ENCODE peak calls at places on chromosomes 12 and 14, in four cellular contexts. Y, V, G and J are unnamed samples.

GRCh38 chr14:81147140-81147897 is 73.4 kb downstream of the GTF2A1 start:
- DNase-seq in Y (no peak), G (no peak), V (no peak), J (no peak)

GRCh38 chr14:22515961-22516360 is 73.1 kb downstream of the DAD1 start:
- DNase-seq in G (no peak), V (no peak), Y (no peak), J (no peak)

GRCh38 chr12:9118161-9118560 is 2.4 kb upstream of the A2M start:
- DNase-seq in G (no peak), Y (no peak), V (peak; percentile 48), J (no peak)

GRCh38 chr12:12538535-12538934 is 24.1 kb downstream of the DUSP16 start:
- DNase-seq in G (no peak), Y (no peak), V (no peak), J (no peak)

GRCh38 chr12:48296586-48297396 is 53.9 kb downstream of the ZNF641 start:
- DNase-seq in G (peak; percentile 76), V (peak; percentile 81), Y (peak; percentile 80), J (peak; percentile 88)

GRCh38 chr12:116123511-116124258 is 153.8 kb downstream of the MED13L start:
- DNase-seq in Y (no peak), V (peak; percentile 49), G (no peak), J (peak; percentile 80)

GRCh38 chr14:104688755-104689619 is at the start of gene INF2:
- DNase-seq in V (peak; percentile 84), G (peak; percentile 50), Y (peak; percentile 72), J (peak; percentile 65)

GRCh38 chr12:43277630-43278267 is 274.3 kb downstream of the ADAMTS20 start:
- DNase-seq in V (no peak), Y (no peak), G (no peak), J (no peak)

GRCh38 chr14:66070542-66071319 is 415.4 kb upstream of the CCDC196 start:
- DNase-seq in V (peak; percentile 75), Y (peak; percentile 62), G (no peak), J (peak; percentile 45)

GRCh38 chr14:37202812-37203211 is 5.1 kb downstream of the MIPOL1 start:
- DNase-seq in Y (no peak), G (no peak), V (no peak), J (no peak)

GRCh38 chr12:40634431-40635131 is 57.7 kb upstream of the CNTN1 start:
- DNase-seq in Y (no peak), V (no peak), G (no peak), J (no peak)

GRCh38 chr12:62291888-62292760 is 31.9 kb downstream of the USP15 start:
- DNase-seq in Y (no peak), G (no peak), V (no peak), J (no peak)

GRCh38 chr12:113005759-113006158 is 27.4 kb downstream of the OAS2 start:
- DNase-seq in G (no peak), V (peak; percentile 8), Y (no peak), J (no peak)

GRCh38 chr14:91417134-91417982 is at the start of gene CCDC88C:
- DNase-seq in G (peak; percentile 66), Y (peak; percentile 82), V (peak; percentile 90), J (peak; percentile 63)

GRCh38 chr12:64186789-64187188 is 35.3 kb downstream of the KICS2 start:
- DNase-seq in Y (no peak), G (no peak), V (no peak), J (no peak)

GRCh38 chr12:62191747-62192485 is 68.3 kb upstream of the USP15 start:
- DNase-seq in G (no peak), Y (no peak), V (no peak), J (peak; percentile 3)

GRCh38 chr12:89707623-89707991 is 1.0 kb downstream of the ATP2B1 start:
- DNase-seq in Y (no peak), G (peak; percentile 4), V (peak; percentile 58), J (no peak)

GRCh38 chr14:95774265-95775160 is 60.6 kb upstream of the TCL1A start:
- DNase-seq in G (peak; percentile 30), Y (peak; percentile 53), V (peak; percentile 75), J (peak; percentile 34)

GRCh38 chr14:68880581-68881105 is 87.8 kb upstream of the ZFP36L1 start:
- DNase-seq in V (peak; percentile 30), Y (no peak), G (no peak), J (no peak)

GRCh38 chr14:69571449-69571878 is 3.2 kb downstream of the CCDC177 start:
- DNase-seq in Y (no peak), G (no peak), V (no peak), J (no peak)

GRCh38 chr12:93100610-93101009 is 171.5 kb upstream of the EEA1 start:
- DNase-seq in Y (no peak), G (no peak), V (no peak), J (no peak)

GRCh38 chr12:121800694-121801600 is 2.9 kb upstream of the SETD1B start:
- DNase-seq in V (peak; percentile 90), Y (peak; percentile 83), G (peak; percentile 75), J (peak; percentile 84)

GRCh38 chr12:101783838-101784237 is 44.6 kb upstream of the SYCP3 start:
- DNase-seq in G (no peak), V (no peak), Y (no peak), J (no peak)

GRCh38 chr12:99529966-99530365 is 117.6 kb upstream of the GARIN6 start:
- DNase-seq in V (no peak), Y (no peak), G (no peak), J (no peak)

GRCh38 chr14:88492272-88493089 is 62.3 kb downstream of the PTPN21 start:
- DNase-seq in V (peak; percentile 78), Y (peak; percentile 72), G (peak; percentile 78), J (peak; percentile 63)

GRCh38 chr14:99132821-99133562 is 139.0 kb downstream of the BCL11B start:
- DNase-seq in G (peak; percentile 3), Y (peak; percentile 15), V (peak; percentile 26), J (no peak)

GRCh38 chr12:96501139-96501741 is 11.9 kb downstream of the CFAP54 start:
- DNase-seq in Y (peak; percentile 46), V (peak; percentile 78), G (peak; percentile 20), J (peak; percentile 17)

GRCh38 chr14:102277874-102278630 is 26.9 kb downstream of the MOK start:
- DNase-seq in G (no peak), V (no peak), Y (no peak), J (no peak)

GRCh38 chr12:106074706-106075392 is 63.9 kb downstream of the NUAK1 start:
- DNase-seq in Y (no peak), G (peak; percentile 56), V (no peak), J (no peak)

GRCh38 chr14:25110101-25110500 is 60.2 kb upstream of the STXBP6 start:
- DNase-seq in G (no peak), Y (no peak), V (no peak), J (no peak)

GRCh38 chr14:98494582-98494981 is 777.4 kb downstream of the BCL11B start:
- DNase-seq in G (no peak), Y (no peak), V (no peak), J (no peak)

GRCh38 chr12:85568395-85569103 is 267.7 kb downstream of the RASSF9 start:
- DNase-seq in Y (no peak), V (peak; percentile 55), G (no peak), J (no peak)

GRCh38 chr12:81077686-81078441 is at the start of gene ACSS3:
- DNase-seq in Y (peak; percentile 26), V (peak; percentile 53), G (peak; percentile 49), J (peak; percentile 85)
- TF ChIP-seq POLR2A in Y (no peak), V (no peak), G (no peak), J (no peak)

GRCh38 chr12:47152095-47152494 is 72.3 kb upstream of the AMIGO2 start:
- DNase-seq in G (no peak), Y (no peak), V (no peak), J (no peak)
- H3K4me1 ChIP-seq in G (no peaks in the 10 kb centered on the region), Y (peaks cover 13% of the 10 kb centered on the region), V (no peaks in the 10 kb centered on the region), J (peaks cover 11% of the 10 kb centered on the region)

DNA sequence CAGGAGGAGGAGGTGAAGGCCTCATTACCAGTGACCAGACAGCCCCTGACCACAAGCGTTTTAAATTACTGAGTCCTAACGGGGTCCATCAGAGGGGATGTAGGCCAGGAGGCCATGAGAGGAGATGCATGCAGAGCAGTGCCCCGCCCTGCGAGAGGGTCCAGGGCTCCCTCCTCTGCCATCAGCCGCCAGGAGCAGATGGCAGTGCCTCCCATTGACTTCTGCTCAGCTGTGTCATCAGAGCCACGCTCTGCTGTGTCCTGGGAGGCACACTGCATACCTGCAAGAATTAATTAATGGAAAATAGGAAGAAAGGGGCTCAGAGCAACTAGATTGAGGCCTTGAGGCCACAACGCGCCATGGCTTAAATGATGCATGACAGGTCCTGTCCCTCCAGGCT is 236.0 kb downstream of the KSR2 start:
- DNase-seq in G (no peak), V (no peak), Y (no peak), J (no peak)
- H3K9me3 ChIP-seq in G (no peaks in the 10 kb centered on the region), V (no peaks in the 10 kb centered on the region), Y (no peaks in the 10 kb centered on the region), J (no peaks in the 10 kb centered on the region)

GRCh38 chr12:53077030-53077429 is 2.2 kb downstream of the SPRYD3 start:
- DNase-seq in Y (no peak), G (no peak), V (no peak), J (no peak)

GRCh38 chr12:53074290-53074998 is 4.7 kb downstream of the SPRYD3 start:
- DNase-seq in V (peak; percentile 34), Y (no peak), G (no peak), J (no peak)

GRCh38 chr12:53078425-53079225 is 565 bp downstream of the SPRYD3 start:
- DNase-seq in G (no peak), V (peak; percentile 38), Y (peak; percentile 49), J (peak; percentile 67)

GRCh38 chr12:53074999-53075370 is 4.2 kb downstream of the SPRYD3 start:
- DNase-seq in G (no peak), V (no peak), Y (no peak), J (no peak)

DNA sequence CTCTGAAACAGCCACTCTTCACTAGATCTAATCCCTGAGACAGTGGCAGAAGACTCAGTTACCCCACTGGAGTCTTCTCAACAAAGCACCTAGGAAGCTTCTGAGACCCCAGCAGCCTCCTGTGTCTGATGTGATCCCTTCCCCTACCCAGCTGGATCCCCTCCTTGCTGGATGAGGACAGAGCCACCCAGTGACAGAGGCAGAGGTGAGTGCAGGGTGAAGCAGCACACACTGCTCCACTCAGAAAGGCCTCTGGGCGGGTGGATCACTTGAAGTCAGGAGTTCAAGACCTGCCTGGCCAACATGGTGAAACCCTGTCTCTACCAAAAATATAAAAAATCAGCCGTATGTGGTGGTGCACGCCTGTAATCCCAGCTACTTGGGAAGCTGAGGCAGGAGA is 2.7 kb downstream of the SPRYD3 start:
- DNase-seq in Y (no peak), G (no peak), V (no peak), J (no peak)
- TF ChIP-seq POLR2A in Y (no peak), G (no peak), V (no peak), J (no peak)

GRCh38 chr12:70907412-70907811 is 13.1 kb downstream of the PTPRR start:
- DNase-seq in V (no peak), G (no peak), Y (no peak), J (no peak)
- H3K4me1 ChIP-seq in V (no peaks in the 10 kb centered on the region), G (no peaks in the 10 kb centered on the region), Y (no peaks in the 10 kb centered on the region), J (no peaks in the 10 kb centered on the region)